ENCODE peak calls at places on chromosome 10, in five cellular contexts. Y is activated CD4-positive, alpha-beta T cell treated with anti-CD3 and anti-CD28 coated beads, Interleukin-2, amount 50 U/mL, for 1 hour; F is T-helper 22 cell; S is spleen; C is fibroblast of the aortic adventitia. J is an unnamed sample.

GRCh38 chr10:26441491-26442214 is 3.5 kb downstream of the APBB1IP start:
- DNase-seq in Y (no peak), F (peak), S (no peak), C (peak), J (no peak)

GRCh38 chr10:70528726-70529362 is 50.3 kb downstream of the PALD1 start:
- DNase-seq in Y (no peak), F (no peak), S (no peak), C (peak), J (no peak)

GRCh38 chr10:13984647-13985155 is 346.0 kb downstream of the FRMD4A start:
- DNase-seq in Y (no peak), F (no peak), S (no peak), C (peak), J (no peak)

GRCh38 chr10:18343573-18343972 is 203.3 kb downstream of the CACNB2 start:
- DNase-seq in Y (no peak), F (no peak), S (no peak), C (no peak), J (no peak)

GRCh38 chr10:110568055-110568735 is 700 bp downstream of the SMC3 start:
- DNase-seq in Y (peak), F (peak), S (peak), C (no peak), J (no peak)

GRCh38 chr10:69665457-69666320 is 35.6 kb downstream of the FAM241B start:
- DNase-seq in Y (no peak), F (no peak), S (no peak), C (no peak), J (no peak)

GRCh38 chr10:129105266-129105665 is 361.8 kb upstream of the MGMT start:
- DNase-seq in Y (no peak), F (no peak), S (no peak), C (peak), J (no peak)

GRCh38 chr10:21495686-21496284 is 29.7 kb downstream of the SKIDA1 start:
- DNase-seq in Y (peak), F (peak), S (peak), C (peak), J (peak)

GRCh38 chr10:63666836-63667383 is 145.7 kb downstream of the REEP3 start:
- DNase-seq in Y (no peak), F (no peak), S (no peak), C (peak), J (peak)

GRCh38 chr10:52568309-52568708 is 204.3 kb downstream of the MBL2 start:
- DNase-seq in Y (no peak), F (no peak), S (no peak), C (peak), J (no peak)

GRCh38 chr10:102322914-102323313 is 72.6 kb upstream of the NFKB2 start:
- DNase-seq in Y (peak), F (peak), S (no peak), C (no peak), J (no peak)

GRCh38 chr10:4755286-4756009 is 70.6 kb upstream of the AKR1E2 start:
- DNase-seq in Y (no peak), F (no peak), S (no peak), C (no peak), J (no peak)

GRCh38 chr10:101778781-101779543 is 3.0 kb upstream of the FGF8 start:
- DNase-seq in Y (no peak), F (no peak), S (peak), C (peak), J (no peak)

GRCh38 chr10:6649903-6650302 is 69.8 kb upstream of the PRKCQ start:
- DNase-seq in Y (no peak), F (no peak), S (no peak), C (no peak), J (no peak)

GRCh38 chr10:4241724-4242345 is 456.8 kb upstream of the KLF6 start:
- DNase-seq in Y (no peak), F (no peak), S (no peak), C (peak), J (no peak)